ENCODE peak calls at places on chromosomes 1 and 21, in nine cellular contexts. H, J, T, C, D, Z, S, B and L are unnamed samples.

GRCh38 chr1:200676829-200677228 is 7.1 kb upstream of the DDX59 start:
- DNase-seq in C (peak), B (no peak), S (no peak), Z (no peak), T (no peak), H (no peak), J (no peak), D (no peak), L (no peak)

GRCh38 chr1:77412794-77413530 is 131.1 kb downstream of the AK5 start:
- DNase-seq in Z (no peak), S (no peak), C (no peak), D (no peak), T (no peak), B (no peak), J (no peak), H (no peak), L (no peak)

GRCh38 chr1:1245178-1245839 is 1.2 kb downstream of the C1QTNF12 start:
- DNase-seq in T (no peak), S (no peak), D (no peak), H (no peak), C (no peak), Z (no peak), B (no peak), J (no peak), L (no peak)

GRCh38 chr1:87508247-87508646 is 179.6 kb downstream of the LMO4 start:
- DNase-seq in J (no peak), C (no peak), D (no peak), S (no peak), H (no peak), B (no peak), T (no peak), Z (no peak), L (no peak)

GRCh38 chr1:180720753-180721152 is 88.9 kb downstream of the XPR1 start:
- DNase-seq in B (no peak), T (no peak), J (no peak), D (no peak), S (no peak), C (peak), Z (no peak), H (no peak), L (no peak)

GRCh38 chr21:26003428-26003827 is 167.1 kb downstream of the APP start:
- DNase-seq in D (no peak), B (no peak), C (no peak), T (no peak), S (no peak), Z (no peak), J (peak), H (no peak), L (no peak)

GRCh38 chr21:44381874-44382273 is 28.5 kb downstream of the TRPM2 start:
- DNase-seq in D (no peak), J (no peak), H (no peak), B (no peak), Z (no peak), C (no peak), T (no peak), S (no peak), L (no peak)

GRCh38 chr1:161307230-161307768 is 2.5 kb downstream of the MPZ start:
- DNase-seq in C (peak), T (no peak), D (no peak), H (no peak), Z (no peak), S (no peak), J (no peak), B (no peak), L (no peak)

GRCh38 chr1:240337795-240338194 is 246.1 kb downstream of the FMN2 start:
- DNase-seq in J (peak), T (no peak), Z (no peak), C (peak), H (no peak), D (no peak), S (no peak), B (no peak), L (peak)

GRCh38 chr1:26328597-26328996 is 10.8 kb downstream of the CD52 start:
- DNase-seq in J (no peak), Z (no peak), T (no peak), S (no peak), D (no peak), B (no peak), H (no peak), C (no peak), L (no peak)

GRCh38 chr1:8915446-8915845 is 30.2 kb upstream of the CA6 start:
- DNase-seq in S (no peak), C (no peak), B (no peak), J (peak), Z (no peak), T (no peak), H (no peak), D (no peak), L (no peak)

GRCh38 chr1:212771341-212771740 is 20.2 kb downstream of the NSL1 start:
- DNase-seq in J (no peak), Z (no peak), S (no peak), T (no peak), C (no peak), D (no peak), B (no peak), H (no peak), L (no peak)

GRCh38 chr1:116310172-116310571 is 62.9 kb upstream of the ATP1A1 start:
- DNase-seq in S (no peak), Z (no peak), H (no peak), D (no peak), J (no peak), B (no peak), C (no peak), T (no peak), L (peak)

GRCh38 chr1:14435368-14436023 is 163.0 kb upstream of the KAZN start:
- DNase-seq in S (no peak), Z (no peak), J (no peak), B (no peak), H (no peak), C (no peak), T (no peak), D (peak), L (no peak)

GRCh38 chr1:229192031-229192430 is 78.9 kb upstream of the RAB4A start:
- DNase-seq in J (no peak), C (peak), H (no peak), Z (no peak), B (no peak), D (no peak), S (no peak), T (no peak), L (no peak)

GRCh38 chr1:75233302-75233929 is 99.2 kb downstream of the LHX8 start:
- DNase-seq in H (peak), S (no peak), D (no peak), B (peak), Z (no peak), T (no peak), J (peak), C (peak), L (peak)

GRCh38 chr1:40861227-40862003 is 748 bp downstream of the CITED4 start:
- DNase-seq in S (no peak), H (no peak), T (peak), B (no peak), Z (peak), J (no peak), C (peak), D (peak), L (no peak)

GRCh38 chr1:237913345-237913744 is 22.6 kb upstream of the ZP4 start:
- DNase-seq in B (no peak), H (no peak), C (no peak), J (peak), S (no peak), Z (no peak), T (no peak), D (no peak), L (no peak)

GRCh38 chr1:1170215-1170890 is 3.3 kb upstream of the TTLL10 start:
- DNase-seq in H (no peak), D (no peak), J (no peak), Z (no peak), S (no peak), T (no peak), B (no peak), C (peak), L (no peak)

GRCh38 chr1:222165625-222166024 is 382.3 kb downstream of the HHIPL2 start:
- DNase-seq in B (no peak), H (no peak), Z (no peak), J (no peak), C (no peak), S (no peak), D (peak), T (no peak), L (peak)

GRCh38 chr1:38915352-38915948 is 26.2 kb downstream of the RHBDL2 start:
- DNase-seq in C (peak), T (no peak), Z (no peak), H (no peak), S (no peak), J (no peak), D (no peak), B (no peak), L (no peak)